ENCODE peak calls at places on chromosomes 16 and 17, in ten cellular contexts. W, N, H, U, E, C, D, K, Q and I are unnamed samples. For H3K4me1 and H3K36me3, the result is how much of the 10 kb centered on the place peaks cover.

GRCh38 chr16:53528797-53529196 is 25.8 kb upstream of the AKTIP start:
- DNase-seq in U (no peak), H (no peak), D (no peak), W (no peak), K (no peak), Q (peak), E (no peak), C (no peak), N (no peak), I (no peak)

GRCh38 chr16:57672824-57673223 is 4.7 kb downstream of the ADGRG3 start:
- DNase-seq in W (no peak), Q (no peak), N (no peak), K (no peak), D (no peak), C (no peak), E (no peak), H (no peak), U (no peak), I (no peak)

GRCh38 chr17:31537558-31537957 is 146.1 kb downstream of the RAB11FIP4 start:
- DNase-seq in K (no peak), E (no peak), N (no peak), Q (no peak), C (no peak), U (peak), H (peak), D (no peak), W (no peak), I (no peak)

GRCh38 chr16:67000384-67001158 is 12.2 kb downstream of the CES4A start:
- DNase-seq in U (peak), W (peak), D (peak), C (peak), Q (peak), N (no peak), H (peak), E (peak), K (peak), I (peak)

GRCh38 chr16:4306439-4307214 is 9.2 kb upstream of the GLIS2 start:
- DNase-seq in C (no peak), Q (peak), W (peak), E (no peak), H (peak), K (peak), U (no peak), N (no peak), D (no peak), I (peak)

GRCh38 chr16:17314148-17314547 is 156.6 kb downstream of the XYLT1 start:
- DNase-seq in E (no peak), K (no peak), N (no peak), C (no peak), W (no peak), U (no peak), D (no peak), Q (no peak), H (no peak), I (no peak)

GRCh38 chr16:66843191-66843590 is 1.0 kb upstream of the CA7 start:
- DNase-seq in W (no peak), U (no peak), E (no peak), D (no peak), Q (no peak), K (no peak), C (no peak), H (no peak), N (no peak), I (no peak)

GRCh38 chr17:43753488-43754129 is 5.0 kb downstream of the SOST start:
- DNase-seq in Q (no peak), K (no peak), E (no peak), D (no peak), C (no peak), N (no peak), H (no peak), U (no peak), W (no peak), I (no peak)

GRCh38 chr17:66300956-66301355 is 1.5 kb upstream of the PRKCA start:
- DNase-seq in N (no peak), W (no peak), H (no peak), E (no peak), U (no peak), D (no peak), C (no peak), K (no peak), Q (no peak), I (no peak)

GRCh38 chr17:3603119-3603869 is 5.9 kb downstream of the TRPV1 start:
- DNase-seq in C (no peak), H (no peak), Q (no peak), D (no peak), U (no peak), E (no peak), K (no peak), W (no peak), N (no peak), I (no peak)

GRCh38 chr16:66899945-66900688 is 18.6 kb downstream of the CDH16 start:
- DNase-seq in U (peak), N (peak), H (peak), E (peak), C (peak), K (peak), W (no peak), Q (no peak), D (peak), I (no peak)

GRCh38 chr16:88672776-88673175 is 9.9 kb upstream of the MVD start:
- DNase-seq in C (peak), W (no peak), K (peak), H (no peak), N (peak), U (no peak), E (peak), D (no peak), Q (no peak), I (no peak)

GRCh38 chr17:55806745-55807466 is 56.1 kb downstream of the PCTP start:
- DNase-seq in U (no peak), N (no peak), W (no peak), Q (no peak), D (no peak), C (no peak), E (no peak), H (no peak), K (no peak), I (no peak)

GRCh38 chr17:5499790-5500189 is 13.4 kb downstream of the MIS12 start:
- DNase-seq in C (peak), N (peak), E (no peak), K (no peak), W (no peak), H (peak), U (no peak), Q (no peak), D (no peak), I (no peak)

GRCh38 chr17:1001640-1002411 is 4.9 kb downstream of the TIMM22 start:
- DNase-seq in D (peak), U (no peak), H (no peak), N (no peak), K (no peak), W (no peak), E (no peak), C (peak), Q (no peak), I (no peak)

GRCh38 chr17:67830440-67830839 is 5.1 kb downstream of the BPTF start:
- DNase-seq in N (no peak), Q (no peak), H (no peak), U (no peak), E (no peak), W (no peak), K (no peak), D (no peak), C (peak), I (no peak)

GRCh38 chr16:20676867-20677266 is 20.6 kb downstream of the ACSM1 start:
- DNase-seq in D (no peak), N (no peak), E (no peak), U (no peak), C (peak), Q (no peak), H (no peak), W (no peak), K (no peak), I (no peak)

GRCh38 chr16:21169249-21169981 is 10.9 kb downstream of the LDAF1 start:
- DNase-seq in Q (no peak), N (no peak), C (no peak), U (no peak), K (no peak), H (no peak), E (no peak), D (no peak), W (no peak), I (no peak)

GRCh38 chr17:36807496-36808180 is 129.6 kb upstream of the LHX1 start:
- DNase-seq in K (no peak), W (no peak), N (no peak), E (no peak), C (peak), D (no peak), H (no peak), Q (no peak), U (no peak), I (no peak)

GRCh38 chr17:6994666-6995246 is 1.1 kb upstream of the ALOX12 start:
- DNase-seq in H (no peak), Q (no peak), C (no peak), K (no peak), W (no peak), U (no peak), N (no peak), E (no peak), D (no peak), I (no peak)

GRCh38 chr16:72172105-72173034 is at the start of gene PMFBP1:
- DNase-seq in U (peak), H (no peak), D (peak), Q (no peak), N (peak), E (no peak), C (peak), K (no peak), W (no peak), I (no peak)

GRCh38 chr16:73053379-73054130 is 5.6 kb upstream of the ZFHX3 start:
- DNase-seq in W (no peak), C (peak), U (no peak), D (no peak), N (peak), Q (no peak), H (no peak), K (peak), E (no peak), I (no peak)

GRCh38 chr16:84571506-84571905 is 46.4 kb downstream of the COTL1 start:
- DNase-seq in H (no peak), E (no peak), N (no peak), W (no peak), K (no peak), Q (no peak), U (no peak), D (no peak), C (no peak), I (no peak)

GRCh38 chr16:21599994-21600773 is 807 bp downstream of the METTL9 start:
- DNase-seq in D (no peak), H (no peak), E (no peak), U (no peak), C (peak), N (peak), W (no peak), Q (peak), K (no peak), I (peak)

GRCh38 chr17:34979153-34979552 is 1.2 kb upstream of the LIG3 start:
- DNase-seq in E (no peak), U (no peak), K (no peak), W (no peak), N (no peak), Q (no peak), D (no peak), H (no peak), C (no peak), I (no peak)

GRCh38 chr17:11081342-11081741 is 159.7 kb upstream of the SHISA6 start:
- DNase-seq in N (no peak), W (no peak), Q (no peak), K (no peak), U (peak), C (no peak), H (no peak), E (peak), D (no peak), I (no peak)

GRCh38 chr16:88978608-88979346 is 1.8 kb upstream of the CBFA2T3 start:
- DNase-seq in U (peak), C (no peak), Q (peak), W (no peak), N (no peak), D (no peak), H (no peak), K (no peak), E (peak), I (no peak)

GRCh38 chr16:48565752-48566151 is 44.2 kb downstream of the N4BP1 start:
- DNase-seq in U (no peak), N (no peak), W (no peak), Q (no peak), H (no peak), K (no peak), E (no peak), C (no peak), D (no peak), I (no peak)

GRCh38 chr17:31740611-31741082 is 118.4 kb downstream of the COPRS start:
- DNase-seq in Q (no peak), E (no peak), U (no peak), H (no peak), D (no peak), C (peak), W (no peak), K (no peak), N (no peak), I (no peak)

GRCh38 chr16:84583995-84584394 is 33.9 kb downstream of the COTL1 start:
- DNase-seq in C (no peak), Q (no peak), W (no peak), K (no peak), D (no peak), U (no peak), H (no peak), N (no peak), E (no peak), I (no peak)

GRCh38 chr16:2026461-2027023 is at the start of gene NHERF2:
- DNase-seq in U (peak), K (no peak), E (peak), W (peak), C (no peak), Q (peak), H (peak), N (peak), D (no peak), I (peak)

GRCh38 chr16:67025151-67025550 is 3.8 kb upstream of the CBFB start:
- DNase-seq in W (no peak), K (no peak), U (no peak), D (no peak), N (no peak), H (peak), Q (no peak), E (no peak), C (no peak), I (peak)

GRCh38 chr17:55546481-55546880 is 35.2 kb upstream of the SMIM36 start:
- DNase-seq in D (no peak), E (no peak), Q (no peak), H (no peak), W (no peak), C (no peak), N (no peak), U (no peak), K (no peak), I (no peak)

GRCh38 chr17:8408371-8408770 is 10.7 kb upstream of the RNF222 start:
- DNase-seq in Q (no peak), N (no peak), K (no peak), H (no peak), U (peak), W (no peak), E (peak), C (peak), D (no peak), I (no peak)

GRCh38 chr16:12199524-12199923 is 223.0 kb downstream of the SNX29 start:
- DNase-seq in K (no peak), Q (no peak), W (no peak), C (no peak), N (no peak), D (no peak), U (no peak), H (no peak), E (no peak), I (no peak)

GRCh38 chr17:19388791-19389190 is 1.8 kb upstream of the MFAP4 start:
- DNase-seq in N (no peak), U (peak), K (no peak), E (peak), D (no peak), C (no peak), Q (no peak), W (no peak), H (no peak), I (no peak)
- H3K4me1 ChIP-seq in N (half or more), U (under half), K (under half), E (under half), D (half or more), C (under half), Q (under half), W (under half), H (under half), I (under half)

DNA sequence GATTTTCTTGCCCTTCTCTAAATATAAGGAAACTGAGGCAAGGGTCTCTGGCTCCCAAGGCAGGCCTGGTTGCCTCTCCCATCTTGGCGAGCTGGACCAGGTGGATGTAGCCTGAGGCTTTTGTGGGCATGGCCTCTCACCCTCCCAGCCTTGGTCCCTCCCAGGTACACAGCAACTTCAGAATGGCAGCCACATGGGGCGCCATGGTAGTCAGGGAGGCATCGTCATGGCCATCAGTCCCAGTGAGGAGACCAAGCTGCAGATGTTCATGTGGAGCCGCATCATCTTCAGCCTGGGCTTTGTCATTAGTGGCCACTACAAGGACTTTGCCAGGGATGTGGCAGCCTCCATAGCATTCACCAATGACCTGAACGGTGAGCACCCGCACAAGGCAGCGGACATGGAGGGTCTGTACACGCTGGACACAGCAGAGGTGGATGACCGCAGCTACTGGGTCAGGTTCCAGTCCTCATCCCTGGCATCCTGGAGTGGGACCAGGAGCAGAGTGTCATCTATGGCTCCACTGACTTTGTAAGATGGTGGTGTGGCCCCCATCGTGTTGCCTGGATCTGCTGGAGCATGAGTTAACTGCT is 165.8 kb upstream of the ZNF267 start:
- DNase-seq in Q (no peak), K (no peak), D (no peak), U (no peak), N (no peak), E (no peak), H (no peak), W (no peak), C (no peak), I (no peak)
- H3K36me3 ChIP-seq in Q (under half), K (under half), D (under half), U (under half), N (under half), E (under half), H (under half), W (under half), C (under half), I (half or more)

DNA sequence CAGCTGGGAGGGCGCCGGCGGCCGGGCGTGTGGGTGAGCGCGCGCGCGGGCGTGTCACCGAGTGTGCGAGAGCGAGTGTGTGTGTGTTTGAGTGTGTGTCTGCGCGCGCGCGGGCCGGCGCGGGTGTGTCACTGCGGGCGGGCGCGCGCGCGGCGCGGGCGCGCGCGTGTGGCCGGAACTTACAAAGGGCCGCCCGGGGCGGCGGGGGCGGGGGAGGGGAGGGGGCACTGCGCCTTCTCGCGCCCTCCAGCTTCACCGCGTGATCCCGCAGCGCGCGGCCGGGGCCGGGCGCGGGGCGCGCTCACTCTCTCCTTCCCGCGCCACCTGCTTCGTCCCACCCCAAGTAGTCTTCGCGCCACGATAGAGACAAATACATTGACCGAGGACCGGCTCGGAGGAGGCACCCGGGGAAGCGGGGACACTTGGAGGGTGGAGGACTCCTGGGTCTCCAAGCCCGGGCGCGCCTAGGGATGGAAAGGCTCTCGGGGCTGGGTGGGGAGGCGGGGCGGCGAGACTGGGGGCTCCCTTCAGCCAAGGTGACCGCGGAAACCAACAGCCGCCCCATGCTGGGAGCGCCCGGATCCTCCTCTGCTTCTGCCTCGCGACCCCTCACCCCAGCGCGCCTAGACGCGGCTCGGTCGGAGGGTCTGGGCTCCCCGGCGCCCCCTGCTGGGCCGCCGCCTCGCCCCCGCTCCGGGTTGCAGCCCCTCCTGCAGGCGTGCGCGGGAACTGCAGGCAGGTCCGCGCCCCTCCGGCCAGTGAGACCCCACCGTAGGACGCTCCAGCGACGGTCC is at the start of gene SRCIN1:
- DNase-seq in N (peak), E (peak), U (peak), D (no peak), W (peak), K (peak), Q (peak), H (peak), C (peak), I (peak)
- H3K4me1 ChIP-seq in N (under half), E (under half), U (under half), D (under half), W (under half), K (under half), Q (under half), H (under half), C (under half), I (under half)

GRCh38 chr17:18889658-18890057 is 31.7 kb downstream of the PRPSAP2 start:
- DNase-seq in K (no peak), D (no peak), U (no peak), W (no peak), C (no peak), N (no peak), Q (no peak), E (no peak), H (no peak), I (no peak)
- H3K36me3 ChIP-seq in K (under half), D (under half), U (under half), W (under half), C (under half), N (under half), Q (half or more), E (under half), H (under half), I (under half)

GRCh38 chr17:72122002-72122310 is 1.1 kb downstream of the SOX9 start:
- DNase-seq in E (no peak), H (no peak), D (no peak), K (no peak), C (no peak), Q (no peak), N (peak), W (no peak), U (no peak), I (no peak)
- H3K4me1 ChIP-seq in E (under half), H (under half), D (under half), K (under half), C (under half), Q (under half), N (under half), W (under half), U (under half), I (under half)

GRCh38 chr17:65052585-65052984 is 4.0 kb downstream of the GNA13 start:
- DNase-seq in D (no peak), C (no peak), H (no peak), E (no peak), K (no peak), N (no peak), Q (no peak), W (no peak), U (no peak), I (no peak)

GRCh38 chr17:65055280-65055707 is 1.2 kb downstream of the GNA13 start:
- DNase-seq in U (no peak), C (no peak), H (no peak), W (no peak), E (no peak), D (no peak), Q (no peak), K (no peak), N (no peak), I (peak)

GRCh38 chr17:65054602-65055001 is 1.9 kb downstream of the GNA13 start:
- DNase-seq in C (no peak), N (no peak), K (no peak), H (no peak), W (no peak), E (no peak), Q (no peak), U (no peak), D (no peak), I (no peak)

GRCh38 chr17:65051922-65052321 is 4.6 kb downstream of the GNA13 start:
- DNase-seq in K (no peak), H (no peak), Q (no peak), W (no peak), C (no peak), U (no peak), E (no peak), D (no peak), N (no peak), I (no peak)

DNA sequence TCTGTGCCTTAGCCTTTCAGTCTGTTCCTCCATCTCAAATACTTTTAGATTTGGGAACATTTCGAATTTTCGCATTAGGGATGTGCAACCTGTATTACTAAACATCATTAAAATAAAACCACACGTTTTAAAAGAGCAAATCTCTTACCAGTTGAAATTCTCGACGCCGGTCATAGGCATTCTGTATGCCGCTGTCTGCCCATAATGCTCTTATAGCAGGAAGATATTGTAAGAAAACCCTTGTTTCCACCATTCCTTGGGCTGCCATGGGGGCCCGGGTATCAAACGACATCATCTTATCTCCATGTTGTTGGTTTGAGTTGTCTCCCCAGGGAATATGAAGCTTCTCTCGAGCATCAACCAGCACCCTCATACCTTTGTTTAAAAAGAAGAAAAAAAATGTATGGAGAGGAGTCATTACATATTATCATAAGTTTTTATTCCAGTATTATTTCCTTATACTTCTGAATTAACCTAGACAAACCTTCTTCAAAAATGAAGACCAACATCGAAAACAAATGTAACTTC is 3.1 kb downstream of the GNA13 start:
- DNase-seq in N (no peak), K (no peak), H (no peak), U (no peak), D (no peak), C (no peak), Q (no peak), W (no peak), E (no peak), I (no peak)
- H3K36me3 ChIP-seq in N (under half), K (under half), H (under half), U (under half), D (under half), C (under half), Q (under half), W (under half), E (under half), I (under half)

GRCh38 chr17:42670925-42671657 is 5.7 kb downstream of the PLEKHH3 start:
- DNase-seq in U (no peak), Q (no peak), W (no peak), K (no peak), H (peak), N (no peak), C (no peak), E (no peak), D (no peak), I (no peak)
- H3K4me1 ChIP-seq in U (under half), Q (under half), W (under half), K (under half), H (under half), N (under half), C (under half), E (under half), D (under half), I (under half)